ENCODE peak calls at places on chromosomes 13 and 19, in eight cellular contexts. X, H, T, G, Z, N, O and C are unnamed samples. For H3K4me1, the result is how much of the 10 kb centered on the place peaks cover.

GRCh38 chr19:45096700-45097099 is 3.7 kb downstream of the PPP1R37 start:
- DNase-seq in N (no peak), Z (no peak), T (no peak), X (no peak), G (no peak), H (no peak), O (no peak), C (no peak)

GRCh38 chr13:107518292-107518691 is 697.0 kb downstream of the LIG4 start:
- DNase-seq in N (peak), X (peak), T (no peak), O (peak), H (no peak), Z (peak), G (no peak), C (no peak)

GRCh38 chr13:50200988-50201387 is 185.7 kb downstream of the KCNRG start:
- DNase-seq in N (peak), X (no peak), G (no peak), H (no peak), T (no peak), Z (no peak), O (no peak), C (no peak)

GRCh38 chr19:1247747-1248453 is 483 bp upstream of the MIDN start:
- DNase-seq in H (peak), G (peak), N (peak), Z (peak), X (peak), T (peak), O (peak), C (no peak)

GRCh38 chr13:27028683-27029480 is 142.7 kb downstream of the USP12 start:
- DNase-seq in N (no peak), Z (no peak), X (no peak), O (peak), H (no peak), T (no peak), G (no peak), C (no peak)

GRCh38 chr19:45477713-45478453 is 10.1 kb downstream of the FOSB start:
- DNase-seq in T (no peak), H (no peak), X (no peak), G (no peak), N (peak), Z (no peak), O (peak), C (no peak)

GRCh38 chr13:49071341-49071937 is 95.7 kb downstream of the FNDC3A start:
- DNase-seq in Z (no peak), N (no peak), X (peak), O (no peak), H (no peak), T (no peak), G (no peak), C (no peak)

GRCh38 chr19:50327013-50327412 is 2.2 kb downstream of the KCNC3 start:
- DNase-seq in N (no peak), T (no peak), Z (no peak), G (no peak), X (no peak), O (no peak), H (no peak), C (no peak)

GRCh38 chr19:19451429-19452240 is 46.2 kb downstream of the GATAD2A start:
- DNase-seq in N (no peak), X (no peak), Z (no peak), O (no peak), T (no peak), G (no peak), H (no peak), C (no peak)

GRCh38 chr19:47310819-47311218 is 1.2 kb downstream of the C5AR1 start:
- DNase-seq in H (no peak), O (peak), Z (no peak), G (peak), X (peak), N (peak), T (peak), C (no peak)

GRCh38 chr13:25796474-25796873 is 255.3 kb downstream of the SHISA2 start:
- DNase-seq in Z (no peak), G (no peak), N (no peak), T (no peak), O (peak), X (no peak), H (no peak), C (no peak)

GRCh38 chr13:49307365-49307764 is 59.6 kb downstream of the CDADC1 start:
- DNase-seq in T (no peak), G (no peak), Z (no peak), N (no peak), X (no peak), H (no peak), O (no peak), C (no peak)

GRCh38 chr13:25762288-25762687 is 289.5 kb downstream of the SHISA2 start:
- DNase-seq in O (no peak), Z (no peak), X (no peak), G (no peak), H (no peak), T (no peak), N (no peak), C (no peak)

GRCh38 chr19:33241530-33242101 is 16.0 kb upstream of the SLC7A10 start:
- DNase-seq in Z (peak), X (no peak), N (peak), T (no peak), H (no peak), O (peak), G (peak), C (no peak)

GRCh38 chr13:52921194-52921593 is 72.8 kb upstream of the PCDH8 start:
- DNase-seq in X (no peak), N (no peak), H (no peak), O (no peak), G (no peak), Z (no peak), T (no peak), C (no peak)

GRCh38 chr19:48999481-49000325 is 6.0 kb downstream of the RUVBL2 start:
- DNase-seq in X (peak), T (peak), N (peak), Z (peak), H (no peak), O (peak), G (peak), C (peak)

GRCh38 chr19:15551183-15552004 is 43.1 kb downstream of the CYP4F22 start:
- DNase-seq in H (no peak), Z (peak), G (peak), T (peak), X (no peak), N (no peak), O (peak), C (peak)

GRCh38 chr13:77338329-77338728 is 11.4 kb upstream of the MYCBP2 start:
- DNase-seq in O (no peak), G (no peak), N (no peak), X (no peak), H (no peak), T (no peak), Z (no peak), C (no peak)

GRCh38 chr13:75180805-75181455 is 301.0 kb downstream of the TBC1D4 start:
- DNase-seq in H (no peak), O (peak), X (peak), N (no peak), Z (no peak), T (no peak), G (peak), C (no peak)

GRCh38 chr13:99265162-99265822 is 7.1 kb upstream of the GPR18 start:
- DNase-seq in O (no peak), H (no peak), Z (no peak), N (no peak), G (no peak), X (no peak), T (no peak), C (no peak)

GRCh38 chr19:51594774-51595109 is 23.7 kb downstream of the ZNF175 start:
- DNase-seq in X (peak), H (no peak), Z (no peak), T (no peak), G (no peak), N (no peak), O (no peak), C (no peak)

GRCh38 chr19:18292810-18293641 is 11.6 kb upstream of the JUND start:
- DNase-seq in N (peak), T (peak), X (peak), O (peak), Z (peak), G (peak), H (peak), C (peak)

GRCh38 chr19:29665826-29666633 is 769 bp downstream of the PLEKHF1 start:
- DNase-seq in H (peak), O (peak), T (peak), N (peak), X (peak), Z (peak), G (no peak), C (no peak)

GRCh38 chr13:94224670-94225069 is 254.8 kb downstream of the DCT start:
- DNase-seq in X (no peak), N (no peak), G (no peak), T (no peak), H (no peak), O (no peak), Z (peak), C (no peak)

GRCh38 chr19:13430790-13431582 is 75.3 kb downstream of the CACNA1A start:
- DNase-seq in X (peak), O (peak), Z (peak), T (peak), G (peak), N (peak), H (no peak), C (peak)

GRCh38 chr13:25733696-25734435 is 317.9 kb downstream of the SHISA2 start:
- DNase-seq in X (no peak), O (no peak), T (no peak), H (no peak), Z (no peak), G (no peak), N (no peak), C (no peak)

GRCh38 chr13:84649853-84650252 is 767.6 kb upstream of the SLITRK1 start:
- DNase-seq in Z (no peak), H (no peak), O (peak), N (no peak), G (no peak), X (peak), T (no peak), C (no peak)

GRCh38 chr19:18782559-18783225 is 8.4 kb downstream of the COMP start:
- DNase-seq in X (no peak), O (no peak), Z (no peak), N (no peak), T (no peak), H (no peak), G (no peak), C (no peak)

GRCh38 chr13:31944262-31945160 is 87.1 kb upstream of the FRY start:
- DNase-seq in O (no peak), N (no peak), Z (no peak), X (no peak), T (no peak), G (no peak), H (no peak), C (no peak)

GRCh38 chr13:85241045-85241444 is 558.2 kb downstream of the SLITRK6 start:
- DNase-seq in Z (no peak), X (peak), G (no peak), N (no peak), O (peak), T (no peak), H (no peak), C (no peak)

GRCh38 chr13:30696278-30697176 is 38.8 kb upstream of the ALOX5AP start:
- DNase-seq in N (no peak), X (peak), O (no peak), G (no peak), H (peak), T (no peak), Z (peak), C (no peak)

GRCh38 chr19:44878119-44878865 is 12.8 kb upstream of the TOMM40 start:
- DNase-seq in N (no peak), T (no peak), H (no peak), Z (no peak), O (no peak), X (no peak), G (no peak), C (no peak)

GRCh38 chr13:99842379-99842778 is 129.2 kb downstream of the ZIC5 start:
- DNase-seq in N (no peak), G (no peak), X (no peak), H (no peak), Z (no peak), O (no peak), T (no peak), C (no peak)

GRCh38 chr19:54573330-54573872 is at the start of gene LILRA2:
- DNase-seq in N (no peak), T (no peak), O (no peak), H (no peak), G (no peak), X (no peak), Z (no peak), C (no peak)

GRCh38 chr19:1860133-1860775 is 3.1 kb downstream of the KLF16 start:
- DNase-seq in O (no peak), T (no peak), N (peak), X (peak), Z (peak), G (peak), H (no peak), C (peak)

GRCh38 chr19:37309834-37310575 is 60.9 kb upstream of the ZNF527 start:
- DNase-seq in O (no peak), N (peak), G (peak), H (no peak), Z (peak), X (no peak), T (no peak), C (no peak)

GRCh38 chr13:26445092-26445491 is 112.4 kb upstream of the WASF3 start:
- DNase-seq in X (no peak), N (no peak), T (no peak), H (no peak), G (no peak), Z (peak), O (no peak), C (no peak)

GRCh38 chr13:47426126-47426849 is 529.4 kb upstream of the HTR2A start:
- DNase-seq in O (peak), G (no peak), N (no peak), Z (no peak), X (peak), H (peak), T (no peak), C (no peak)

GRCh38 chr19:3605361-3605760 is 1.3 kb downstream of the TBXA2R start:
- DNase-seq in H (no peak), Z (no peak), G (no peak), X (no peak), O (no peak), T (no peak), N (no peak), C (no peak)

GRCh38 chr19:3606174-3606689 is 443 bp downstream of the TBXA2R start:
- DNase-seq in N (no peak), H (no peak), O (peak), Z (peak), T (no peak), X (no peak), G (no peak), C (no peak)

GRCh38 chr19:3605770-3606169 is 905 bp downstream of the TBXA2R start:
- DNase-seq in Z (no peak), H (no peak), X (no peak), N (no peak), T (no peak), O (no peak), G (no peak), C (no peak)

GRCh38 chr19:3604227-3604986 is 2.3 kb downstream of the TBXA2R start:
- DNase-seq in N (no peak), O (no peak), T (no peak), X (no peak), H (no peak), Z (no peak), G (no peak), C (no peak)

DNA sequence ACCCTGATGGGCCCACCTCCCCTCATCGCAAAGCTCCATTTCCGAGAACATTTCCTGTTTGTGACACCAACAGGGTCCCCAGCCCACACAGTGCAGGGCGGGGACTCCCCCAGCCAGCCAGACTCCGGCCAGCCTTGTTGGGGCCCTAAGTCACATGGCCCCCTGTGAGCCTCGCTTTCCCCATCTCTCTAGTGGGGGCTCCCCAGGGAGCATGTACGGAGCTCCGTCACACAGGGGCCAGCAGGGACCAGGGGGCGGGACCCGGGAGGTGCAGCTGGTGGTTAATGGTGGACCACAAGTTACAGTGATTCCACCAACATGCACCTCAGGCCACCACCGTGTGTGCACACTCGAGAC is 1.7 kb downstream of the TBXA2R start:
- DNase-seq in X (no peak), O (no peak), H (no peak), Z (no peak), N (no peak), T (no peak), G (no peak), C (no peak)
- H3K4me1 ChIP-seq in X (under half), O (under half), H (under half), Z (under half), N (under half), T (half or more), G (under half), C (under half)

GRCh38 chr13:39401756-39402155 is 201.2 kb downstream of the LHFPL6 start:
- DNase-seq in G (no peak), Z (no peak), T (no peak), H (no peak), O (no peak), X (no peak), N (no peak), C (no peak)
- H3K4me1 ChIP-seq in G (under half), Z (under half), T (half or more), H (under half), O (under half), X (under half), N (under half), C (under half)

GRCh38 chr19:40800997-40801377 is 2.0 kb downstream of the EGLN2 start:
- DNase-seq in N (no peak), H (no peak), O (no peak), T (no peak), X (no peak), Z (no peak), G (no peak), C (no peak)
- H3K4me1 ChIP-seq in N (half or more), H (under half), O (under half), T (half or more), X (under half), Z (half or more), G (half or more), C (under half)

DNA sequence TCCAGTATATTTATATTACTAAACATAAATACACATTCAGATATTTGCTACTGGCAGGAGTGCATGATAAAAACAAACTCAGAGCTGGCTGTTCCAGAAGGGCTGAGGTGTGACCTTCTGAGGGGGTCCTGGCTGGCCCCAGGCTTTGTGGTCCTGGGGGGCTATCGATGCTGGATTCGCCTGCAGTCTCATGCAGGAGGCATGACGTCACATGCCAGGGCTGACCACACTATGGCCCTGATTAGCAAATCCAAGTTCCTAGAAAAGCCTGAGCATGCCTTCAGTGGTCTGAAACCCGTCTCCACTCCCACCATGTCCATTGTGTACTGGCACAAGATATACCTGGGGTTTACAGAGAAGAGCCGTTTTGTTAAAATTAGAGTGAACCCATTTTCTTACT is 97.9 kb downstream of the KL start:
- DNase-seq in O (no peak), N (no peak), X (peak), G (no peak), T (no peak), H (no peak), Z (no peak), C (no peak)
- H3K4me1 ChIP-seq in O (under half), N (under half), X (under half), G (under half), T (under half), H (under half), Z (under half), C (under half)

DNA sequence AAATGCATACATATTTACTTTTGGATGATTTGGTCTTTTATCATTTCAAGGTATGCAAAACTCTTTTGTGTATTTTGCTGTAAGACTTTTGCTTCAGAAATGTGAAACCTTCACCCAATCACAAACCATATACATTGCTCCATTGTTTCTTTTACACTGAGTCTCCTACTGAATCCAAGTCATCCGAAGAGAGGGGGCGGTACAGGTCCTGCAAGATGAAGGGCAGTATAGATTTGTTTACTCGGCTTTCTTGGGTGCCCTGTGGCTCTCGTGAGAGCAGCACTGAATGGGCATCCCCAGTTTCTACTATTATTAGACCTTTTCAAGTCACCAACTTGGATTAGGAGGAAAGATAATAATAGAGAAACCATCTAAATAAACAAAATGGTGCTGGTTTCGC is 280.6 kb downstream of the DCLK1 start:
- DNase-seq in N (no peak), G (no peak), O (no peak), X (no peak), H (no peak), Z (peak), T (no peak), C (no peak)
- H3K4me1 ChIP-seq in N (under half), G (under half), O (under half), X (under half), H (under half), Z (under half), T (under half), C (under half)

DNA sequence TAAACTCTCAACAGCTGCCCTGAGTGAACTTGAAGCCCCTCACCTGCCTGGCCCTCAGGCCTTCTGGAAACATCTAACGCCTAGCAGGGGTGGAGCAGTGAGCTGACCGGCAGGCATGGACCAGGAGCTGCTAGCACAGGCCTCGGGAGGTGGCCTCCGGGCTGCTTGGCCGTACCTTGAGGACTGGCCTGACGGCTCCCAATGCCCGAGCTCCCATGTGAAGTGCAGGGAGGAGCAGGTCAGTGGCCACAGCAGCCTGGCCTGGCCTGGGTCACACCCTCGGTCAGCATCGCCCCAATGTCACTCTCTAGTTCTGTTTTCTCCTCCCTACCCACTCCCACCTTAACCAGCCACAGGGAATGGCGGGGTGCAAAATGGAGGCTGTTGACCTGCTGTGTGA is 19.0 kb downstream of the TSHZ3 start:
- DNase-seq in X (no peak), T (no peak), O (no peak), Z (no peak), G (no peak), H (no peak), N (no peak), C (no peak)
- H3K4me1 ChIP-seq in X (half or more), T (under half), O (under half), Z (under half), G (under half), H (under half), N (under half), C (under half)

GRCh38 chr19:28076628-28077027 is 1136.3 kb downstream of the UQCRFS1 start:
- DNase-seq in G (no peak), H (no peak), X (no peak), O (no peak), T (no peak), N (no peak), Z (no peak), C (no peak)
- H3K4me1 ChIP-seq in G (under half), H (under half), X (under half), O (under half), T (under half), N (under half), Z (under half), C (under half)

GRCh38 chr19:11090264-11091032 is 1.2 kb downstream of the LDLR start:
- DNase-seq in O (peak), Z (peak), X (peak), H (peak), G (peak), N (peak), T (peak), C (peak)
- H3K4me1 ChIP-seq in O (under half), Z (under half), X (under half), H (under half), G (half or more), N (under half), T (half or more), C (under half)